ENCODE peak calls at places on chromosomes 3 and 15, in seven cellular contexts. U is nucleus accumbens, K is iPS DF 6.9, W is iPS DF 19.7, L is AG04450, B is suprapubic skin, M is substantia nigra. Q is an unnamed sample.
A peak's percentile ranks its signal among the peaks of the same experiment; 100 is the strongest.

GRCh38 chr3:64220161-64220560 is 5.1 kb downstream of the PRICKLE2 start:
- DNase-seq in M (no peak), W (no peak), L (no peak), U (no peak), K (no peak), B (no peak), Q (no peak)

GRCh38 chr3:129122697-129123055 is 1.1 kb upstream of the RAB43 start:
- DNase-seq in U (no peak), K (no peak), W (no peak), B (no peak), M (no peak), L (no peak), Q (peak; percentile 32)

GRCh38 chr3:69116897-69117296 is 5.5 kb downstream of the LMOD3 start:
- DNase-seq in L (no peak), B (no peak), W (no peak), K (no peak), M (peak; percentile 57), U (peak; percentile 65), Q (no peak)

GRCh38 chr3:153151037-153151436 is 11.0 kb upstream of the RAP2B start:
- DNase-seq in L (no peak), W (no peak), M (no peak), U (no peak), K (no peak), B (no peak), Q (no peak)

GRCh38 chr3:112130638-112130993 is 2.4 kb downstream of the GCSAM start:
- DNase-seq in L (no peak), K (no peak), B (no peak), U (no peak), M (no peak), W (no peak), Q (no peak)

GRCh38 chr15:85504739-85505676 is 124.6 kb downstream of the AKAP13 start:
- DNase-seq in K (no peak), U (no peak), L (peak; percentile 24), M (no peak), B (no peak), W (no peak), Q (peak; percentile 68)

GRCh38 chr15:78056714-78057269 is 20.7 kb downstream of the TBC1D2B start:
- DNase-seq in L (no peak), K (no peak), B (no peak), U (no peak), M (no peak), W (no peak), Q (peak; percentile 60)

GRCh38 chr3:104388624-104389023 is 978.1 kb upstream of the ALCAM start:
- DNase-seq in U (no peak), W (no peak), K (no peak), M (no peak), L (no peak), B (no peak), Q (no peak)

GRCh38 chr3:42937334-42937733 is 31.4 kb downstream of the ZNF662 start:
- DNase-seq in K (no peak), W (no peak), M (no peak), L (no peak), B (no peak), U (no peak), Q (no peak)

GRCh38 chr3:194685723-194686413 is at the start of gene FAM43A:
- DNase-seq in K (no peak), B (peak; percentile 96), W (no peak), U (peak; percentile 73), M (peak; percentile 90), L (peak; percentile 91), Q (peak; percentile 92)

GRCh38 chr3:184196536-184196935 is 10.5 kb downstream of the ABCF3 start:
- DNase-seq in L (no peak), U (no peak), M (no peak), B (no peak), W (no peak), K (no peak), Q (no peak)

GRCh38 chr3:140629351-140630137 is 48.3 kb upstream of the TRIM42 start:
- DNase-seq in L (no peak), K (no peak), W (no peak), U (no peak), M (no peak), B (no peak), Q (no peak)

GRCh38 chr15:28096720-28097431 is 2.2 kb downstream of the OCA2 start:
- DNase-seq in W (no peak), U (no peak), B (no peak), M (no peak), L (no peak), K (no peak), Q (no peak)

GRCh38 chr3:173911446-173911845 is 513.9 kb downstream of the NLGN1 start:
- DNase-seq in L (no peak), K (no peak), M (no peak), W (no peak), B (no peak), U (peak; percentile 35), Q (no peak)

GRCh38 chr15:38398134-38398533 is 55.8 kb upstream of the FAM98B start:
- DNase-seq in L (peak; percentile 90), K (no peak), W (no peak), U (no peak), B (no peak), M (no peak), Q (no peak)

GRCh38 chr3:107592073-107592472 is 69.3 kb downstream of the BBX start:
- DNase-seq in B (no peak), M (no peak), W (no peak), L (no peak), U (no peak), K (no peak), Q (no peak)

GRCh38 chr3:123388811-123389210 is 60.1 kb downstream of the ADCY5 start:
- DNase-seq in M (no peak), B (no peak), W (no peak), K (no peak), L (no peak), U (no peak), Q (no peak)

GRCh38 chr3:123503200-123503599 is 54.3 kb upstream of the ADCY5 start:
- DNase-seq in L (no peak), M (no peak), B (no peak), W (no peak), K (no peak), U (no peak), Q (no peak)

GRCh38 chr3:11651900-11652299 is 8.2 kb upstream of the VGLL4 start:
- DNase-seq in K (no peak), L (no peak), B (no peak), U (no peak), M (no peak), W (no peak), Q (peak; percentile 59)

GRCh38 chr3:21506061-21506460 is 244.9 kb downstream of the ZNF385D start:
- DNase-seq in W (no peak), K (no peak), L (no peak), U (no peak), B (no peak), M (no peak), Q (no peak)

GRCh38 chr3:184600685-184601377 is 39.2 kb downstream of the EPHB3 start:
- DNase-seq in W (no peak), K (no peak), M (no peak), L (no peak), B (no peak), U (no peak), Q (no peak)

GRCh38 chr3:140092883-140093536 is 158.0 kb downstream of the CLSTN2 start:
- DNase-seq in K (no peak), U (no peak), W (no peak), L (no peak), B (no peak), M (no peak), Q (no peak)

GRCh38 chr15:62770752-62771151 is 271.8 kb upstream of the TPM1 start:
- DNase-seq in U (no peak), W (no peak), L (peak; percentile 54), B (no peak), M (no peak), K (no peak), Q (no peak)

GRCh38 chr3:10980216-10980799 is 12.2 kb upstream of the SLC6A1 start:
- DNase-seq in B (no peak), K (no peak), U (no peak), M (no peak), W (no peak), L (no peak), Q (no peak)

GRCh38 chr3:43249405-43249804 is 36.9 kb upstream of the SNRK start:
- DNase-seq in M (no peak), U (no peak), L (no peak), W (no peak), K (no peak), B (no peak), Q (no peak)

GRCh38 chr3:64253689-64254088 is 28.4 kb upstream of the PRICKLE2 start:
- DNase-seq in K (no peak), M (no peak), B (no peak), U (no peak), W (no peak), L (no peak), Q (no peak)

GRCh38 chr3:125212509-125213372 is at the start of gene SLC12A8:
- DNase-seq in U (no peak), L (no peak), M (no peak), W (no peak), K (no peak), B (no peak), Q (no peak)

GRCh38 chr3:120364101-120364500 is 14.9 kb upstream of the LRRC58 start:
- DNase-seq in L (no peak), B (no peak), W (no peak), M (no peak), K (no peak), U (no peak), Q (no peak)

GRCh38 chr3:194235160-194235559 is 99.2 kb downstream of the HES1 start:
- DNase-seq in W (no peak), M (no peak), K (no peak), L (no peak), B (no peak), U (no peak), Q (no peak)

GRCh38 chr3:151795276-151795675 is 18.6 kb upstream of the AADAC start:
- DNase-seq in M (no peak), K (no peak), B (no peak), U (no peak), L (peak; percentile 36), W (no peak), Q (no peak)